ENCODE peak calls at places on chromosomes 4 and X, in ten cellular contexts. A is cardiac muscle cell, I is body of pancreas, T is dorsolateral prefrontal cortex, B is HCT116, L is OCI-LY7, V is H9, Y is choroid plexus epithelial cell, E is coronary artery, S is lower leg skin. M is an unnamed sample.

GRCh38 chrX:2351999-2352995 is 148.5 kb downstream of the DHRSX start:
- DNase-seq in A (no peak), I (no peak), T (peak), B (no peak), L (no peak), V (no peak), Y (peak), E (no peak), S (peak), M (no peak)

GRCh38 chrX:45748443-45748842 is 547.8 kb upstream of the DIPK2B start:
- DNase-seq in A (no peak), I (no peak), T (no peak), B (no peak), L (no peak), V (no peak), Y (peak), E (no peak), S (no peak), M (no peak)

GRCh38 chr4:72567036-72567435 is 2.0 kb downstream of the ADAMTS3 start:
- DNase-seq in A (no peak), I (no peak), T (no peak), B (no peak), L (no peak), V (no peak), Y (no peak), E (no peak), S (no peak), M (no peak)

GRCh38 chrX:107729558-107730297 is 45.9 kb downstream of the TSC22D3 start:
- DNase-seq in A (peak), I (peak), T (no peak), B (no peak), L (no peak), V (peak), Y (peak), E (no peak), S (no peak), M (no peak)

GRCh38 chr4:52655505-52655904 is 3.6 kb downstream of the USP46 start:
- DNase-seq in A (no peak), I (no peak), T (no peak), B (no peak), L (no peak), V (no peak), Y (no peak), E (no peak), S (no peak), M (no peak)

GRCh38 chr4:52617467-52618017 is 41.6 kb downstream of the USP46 start:
- DNase-seq in A (no peak), I (no peak), T (no peak), B (no peak), L (no peak), V (no peak), Y (no peak), E (no peak), S (no peak), M (no peak)

GRCh38 chrX:96407043-96407442 is 277.6 kb upstream of the DIAPH2 start:
- DNase-seq in A (no peak), I (peak), T (no peak), B (no peak), L (no peak), V (no peak), Y (peak), E (no peak), S (no peak), M (no peak)

GRCh38 chr4:147768113-147768512 is 36.2 kb downstream of the ARHGAP10 start:
- DNase-seq in A (no peak), I (no peak), T (no peak), B (no peak), L (no peak), V (no peak), Y (peak), E (no peak), S (no peak), M (no peak)

GRCh38 chrX:80285131-80285773 is 135.0 kb upstream of the TENT5D start:
- DNase-seq in A (peak), I (peak), T (no peak), B (no peak), L (peak), V (peak), Y (no peak), E (no peak), S (no peak), M (no peak)

GRCh38 chrX:53294024-53294648 is 12.8 kb upstream of the IQSEC2 start:
- DNase-seq in A (no peak), I (no peak), T (no peak), B (no peak), L (peak), V (no peak), Y (peak), E (no peak), S (no peak), M (no peak)

GRCh38 chrX:46573896-46574336 is 351 bp downstream of the CHST7 start:
- DNase-seq in A (peak), I (peak), T (peak), B (no peak), L (peak), V (peak), Y (peak), E (peak), S (peak), M (peak)

GRCh38 chr4:80587861-80588385 is 252.4 kb downstream of the CFAP299 start:
- DNase-seq in A (no peak), I (no peak), T (no peak), B (no peak), L (peak), V (no peak), Y (no peak), E (no peak), S (no peak), M (no peak)

GRCh38 chrX:101787934-101788333 is 128.3 kb upstream of the ARMCX2 start:
- DNase-seq in A (no peak), I (no peak), T (no peak), B (no peak), L (no peak), V (no peak), Y (no peak), E (no peak), S (no peak), M (no peak)

GRCh38 chr4:128285085-128286023 is 2.3 kb downstream of the PGRMC2 start:
- DNase-seq in A (no peak), I (peak), T (no peak), B (no peak), L (no peak), V (no peak), Y (no peak), E (no peak), S (no peak), M (no peak)

GRCh38 chr4:119656342-119656741 is 27.7 kb upstream of the PDE5A start:
- DNase-seq in A (no peak), I (no peak), T (no peak), B (no peak), L (no peak), V (no peak), Y (peak), E (no peak), S (no peak), M (no peak)

GRCh38 chr4:10457255-10457801 is at the start of gene ZNF518B:
- DNase-seq in A (peak), I (peak), T (no peak), B (peak), L (peak), V (peak), Y (peak), E (no peak), S (peak), M (peak)

GRCh38 chr4:166202991-166203390 is 330.0 kb downstream of the TLL1 start:
- DNase-seq in A (no peak), I (no peak), T (no peak), B (no peak), L (no peak), V (peak), Y (no peak), E (no peak), S (no peak), M (no peak)

GRCh38 chrX:149504226-149504914 is 736 bp downstream of the IDS start:
- DNase-seq in A (no peak), I (peak), T (no peak), B (no peak), L (peak), V (peak), Y (no peak), E (no peak), S (peak), M (no peak)

GRCh38 chr4:176298664-176299063 is 21.1 kb upstream of the SPCS3 start:
- DNase-seq in A (no peak), I (no peak), T (no peak), B (no peak), L (peak), V (no peak), Y (no peak), E (no peak), S (no peak), M (no peak)

GRCh38 chr4:138409670-138410069 is 167.5 kb upstream of the SLC7A11 start:
- DNase-seq in A (no peak), I (no peak), T (no peak), B (no peak), L (no peak), V (no peak), Y (no peak), E (no peak), S (no peak), M (no peak)

GRCh38 chr4:150297861-150298474 is 219.7 kb downstream of the DCLK2 start:
- DNase-seq in A (peak), I (peak), T (peak), B (peak), L (peak), V (no peak), Y (peak), E (no peak), S (no peak), M (no peak)

GRCh38 chr4:102399021-102399420 is 53.7 kb upstream of the SLC39A8 start:
- DNase-seq in A (no peak), I (no peak), T (no peak), B (no peak), L (no peak), V (no peak), Y (no peak), E (no peak), S (no peak), M (no peak)
- TF ChIP-seq CTCF in A (no peak), I (no peak), T (no peak), B (no peak), L (no peak), V (no peak), Y (no peak), E (no peak), S (no peak), M (no peak)

GRCh38 chr4:54322817-54323417 is 93.8 kb downstream of the PDGFRA start:
- DNase-seq in A (peak), I (peak), T (peak), B (peak), L (peak), V (peak), Y (peak), E (no peak), S (no peak), M (peak)
- TF ChIP-seq CTCF in A (peak), I (peak), T (peak), B (peak), L (peak), V (peak), Y (peak), E (peak), S (no peak), M (peak)

GRCh38 chrX:154598656-154599055 is 13.7 kb downstream of the CTAG1A start:
- DNase-seq in A (no peak), I (no peak), T (no peak), B (no peak), L (no peak), V (no peak), Y (no peak), E (peak), S (no peak), M (no peak)

GRCh38 chrX:154594491-154594890 is 9.6 kb downstream of the CTAG1A start:
- DNase-seq in A (no peak), I (no peak), T (no peak), B (no peak), L (no peak), V (no peak), Y (no peak), E (peak), S (peak), M (no peak)

GRCh38 chrX:154597221-154597620 is 12.3 kb downstream of the CTAG1A start:
- DNase-seq in A (no peak), I (no peak), T (no peak), B (no peak), L (no peak), V (no peak), Y (no peak), E (peak), S (peak), M (no peak)

GRCh38 chrX:154595559-154595958 is 10.6 kb downstream of the CTAG1A start:
- DNase-seq in A (no peak), I (no peak), T (no peak), B (no peak), L (no peak), V (no peak), Y (no peak), E (no peak), S (no peak), M (no peak)

GRCh38 chrX:154596290-154596929 is 11.5 kb downstream of the CTAG1A start:
- DNase-seq in A (peak), I (peak), T (no peak), B (no peak), L (no peak), V (peak), Y (peak), E (peak), S (peak), M (no peak)
- TF ChIP-seq CTCF in A (no peak), I (no peak), T (no peak), B (no peak), L (no peak), V (peak), Y (no peak), E (no peak), S (no peak), M (no peak)

DNA sequence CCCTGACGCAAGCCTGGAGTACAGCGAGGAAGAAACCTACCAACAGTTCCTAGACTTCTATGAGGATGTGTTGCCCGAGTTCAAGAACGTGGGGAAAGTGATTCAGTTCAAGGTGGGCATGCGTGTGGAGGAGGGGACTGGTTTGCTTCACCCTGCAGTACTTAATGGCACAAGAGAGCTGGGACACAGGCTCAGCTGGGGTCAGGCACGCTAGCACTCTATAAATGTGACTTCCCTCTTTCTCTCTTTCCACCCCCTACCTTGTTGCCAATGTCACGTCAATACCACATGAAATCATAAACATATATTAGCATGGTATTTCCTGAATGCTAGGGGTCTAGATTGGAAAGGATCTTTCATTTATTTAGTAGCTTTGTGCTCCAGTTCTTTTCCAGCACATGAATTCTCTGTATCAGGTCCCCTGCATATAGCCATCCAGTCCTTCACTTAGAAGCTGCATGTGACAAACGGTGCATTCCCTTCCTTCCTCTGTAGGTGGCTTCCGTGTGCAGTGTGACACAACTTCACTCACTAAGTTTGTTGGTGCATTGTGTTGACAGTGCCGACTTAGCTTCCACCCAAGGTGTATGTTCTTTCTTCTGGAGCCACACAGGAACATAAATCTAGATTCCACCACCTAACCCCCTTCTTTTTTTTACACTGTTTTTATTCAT is 25.6 kb downstream of the ZRSR2 start:
- DNase-seq in A (peak), I (peak), T (no peak), B (peak), L (peak), V (peak), Y (peak), E (no peak), S (no peak), M (no peak)
- TF ChIP-seq CTCF in A (peak), I (no peak), T (peak), B (peak), L (peak), V (peak), Y (peak), E (no peak), S (no peak), M (peak)

DNA sequence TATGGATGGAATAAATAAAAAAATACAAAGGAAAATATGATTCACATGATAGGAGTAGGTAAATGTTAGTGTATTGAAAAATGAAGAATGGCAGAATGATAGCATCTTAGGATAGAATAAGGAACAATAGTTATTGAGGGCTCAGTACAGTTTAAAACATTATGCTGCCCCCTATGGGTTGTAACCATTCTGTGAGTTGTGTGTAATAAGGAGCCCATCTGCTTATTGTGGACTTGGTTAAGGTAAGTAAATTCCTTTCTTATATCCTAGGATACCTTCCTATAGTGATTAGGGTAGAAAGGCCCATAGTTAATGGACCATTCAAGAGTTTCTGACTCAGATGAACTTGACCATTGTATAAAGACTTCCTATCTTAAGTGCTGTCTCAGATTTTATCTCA is 195.8 kb downstream of the PDHA2 start:
- DNase-seq in A (peak), I (no peak), T (no peak), B (peak), L (peak), V (no peak), Y (peak), E (no peak), S (no peak), M (no peak)
- TF ChIP-seq CTCF in A (peak), I (no peak), T (peak), B (peak), L (peak), V (peak), Y (peak), E (no peak), S (no peak), M (peak)

GRCh38 chrX:76279007-76279406 is 106.1 kb downstream of the PBDC1 start:
- DNase-seq in A (peak), I (peak), T (peak), B (peak), L (peak), V (peak), Y (peak), E (no peak), S (no peak), M (no peak)
- TF ChIP-seq CTCF in A (peak), I (peak), T (peak), B (peak), L (peak), V (peak), Y (peak), E (no peak), S (no peak), M (peak)

GRCh38 chrX:24515447-24515846 is 50.4 kb downstream of the PDK3 start:
- DNase-seq in A (peak), I (no peak), T (peak), B (no peak), L (no peak), V (no peak), Y (peak), E (no peak), S (no peak), M (no peak)
- TF ChIP-seq CTCF in A (peak), I (no peak), T (peak), B (no peak), L (peak), V (peak), Y (peak), E (no peak), S (no peak), M (peak)

GRCh38 chrX:154696328-154697045 is 43.1 kb upstream of the CTAG2 start:
- DNase-seq in A (no peak), I (no peak), T (peak), B (no peak), L (no peak), V (no peak), Y (peak), E (no peak), S (no peak), M (no peak)

GRCh38 chrX:154693394-154693793 is 40.0 kb upstream of the CTAG2 start:
- DNase-seq in A (no peak), I (no peak), T (no peak), B (no peak), L (no peak), V (no peak), Y (no peak), E (no peak), S (no peak), M (no peak)

GRCh38 chrX:154698630-154699248 is 45.4 kb upstream of the CTAG2 start:
- DNase-seq in A (no peak), I (no peak), T (no peak), B (no peak), L (no peak), V (peak), Y (no peak), E (no peak), S (no peak), M (no peak)

GRCh38 chrX:154695913-154696312 is 42.5 kb upstream of the CTAG2 start:
- DNase-seq in A (no peak), I (no peak), T (no peak), B (no peak), L (no peak), V (no peak), Y (peak), E (no peak), S (no peak), M (no peak)
- TF ChIP-seq CTCF in A (no peak), I (no peak), T (no peak), B (no peak), L (no peak), V (no peak), Y (no peak), E (no peak), S (no peak), M (no peak)

DNA sequence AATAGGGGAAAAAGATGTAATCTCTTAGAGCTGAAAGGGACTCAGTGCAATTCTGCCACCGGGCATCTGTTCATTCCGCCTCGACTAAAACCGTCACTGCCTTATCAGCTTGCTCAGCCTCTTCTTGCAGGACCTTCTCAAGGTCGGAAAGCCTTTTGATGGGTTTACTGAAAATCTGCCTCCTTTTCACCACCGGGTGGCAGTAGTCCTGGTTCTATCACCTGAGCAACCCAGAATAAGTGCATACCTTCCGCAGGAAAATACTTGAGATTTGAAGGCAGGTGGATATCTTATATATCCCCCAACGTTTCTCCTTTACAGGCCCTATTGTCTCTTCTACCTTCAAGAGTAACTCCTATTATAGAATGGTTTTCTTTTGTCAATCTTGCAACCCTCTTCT is 103.4 kb upstream of the PAK3 start:
- DNase-seq in A (peak), I (peak), T (no peak), B (no peak), L (peak), V (peak), Y (peak), E (no peak), S (no peak), M (peak)
- TF ChIP-seq CTCF in A (peak), I (peak), T (no peak), B (peak), L (peak), V (peak), Y (peak), E (no peak), S (no peak), M (peak)

GRCh38 chrX:15758140-15758539 is 20.1 kb downstream of the CA5B start:
- DNase-seq in A (no peak), I (no peak), T (no peak), B (no peak), L (no peak), V (no peak), Y (no peak), E (no peak), S (no peak), M (no peak)
- TF ChIP-seq CTCF in A (no peak), I (no peak), T (no peak), B (no peak), L (no peak), V (no peak), Y (no peak), E (no peak), S (no peak), M (no peak)